ENCODE peak calls at places on chromosomes 3 and 15, in five cellular contexts. S, T, H, N and D are unnamed samples.

GRCh38 chr3:53729130-53729529 is 117.1 kb downstream of the CHDH start:
- DNase-seq in T (no peak), H (no peak), S (no peak), N (no peak), D (no peak)

GRCh38 chr15:39479916-39480315 is 101.0 kb upstream of the THBS1 start:
- DNase-seq in S (no peak), N (no peak), H (no peak), T (no peak), D (no peak)

GRCh38 chr3:180420016-180420415 is 181.9 kb upstream of the TTC14 start:
- DNase-seq in S (no peak), N (no peak), T (no peak), H (no peak), D (no peak)

GRCh38 chr15:77988386-77989301 is 88.9 kb downstream of the TBC1D2B start:
- DNase-seq in T (no peak), N (no peak), S (no peak), H (no peak), D (no peak)

GRCh38 chr15:69160976-69161877 is 792 bp downstream of the GLCE start:
- DNase-seq in T (peak; percentile 25), H (peak; percentile 37), N (no peak), S (peak; percentile 21), D (peak; percentile 7)

GRCh38 chr15:58462547-58462946 is 30.8 kb downstream of the LIPC start:
- DNase-seq in N (no peak), S (no peak), T (no peak), H (no peak), D (no peak)

GRCh38 chr15:66938114-66938830 is 127.1 kb upstream of the SMAD3 start:
- DNase-seq in S (no peak), H (no peak), T (no peak), N (no peak), D (no peak)

GRCh38 chr3:136787226-136787793 is 31.6 kb upstream of the SLC35G2 start:
- DNase-seq in H (no peak), N (peak; percentile 7), T (no peak), S (no peak), D (peak; percentile 4)

GRCh38 chr15:90654233-90655124 is 62.7 kb upstream of the BLM start:
- DNase-seq in T (no peak), H (no peak), N (no peak), S (no peak), D (no peak)

GRCh38 chr15:72948662-72949061 is 103.6 kb upstream of the NEO1 start:
- DNase-seq in N (no peak), S (no peak), H (no peak), T (no peak), D (no peak)

GRCh38 chr3:62584636-62585035 is 211.3 kb upstream of the FEZF2 start:
- DNase-seq in H (no peak), S (no peak), N (no peak), T (no peak), D (no peak)

GRCh38 chr3:30655187-30655812 is 48.9 kb downstream of the TGFBR2 start:
- DNase-seq in T (peak; percentile 85), H (no peak), N (no peak), S (no peak), D (peak; percentile 80)

GRCh38 chr3:141201122-141201521 is 30.5 kb upstream of the PXYLP1 start:
- DNase-seq in H (no peak), T (no peak), S (no peak), N (no peak), D (no peak)

GRCh38 chr3:124699686-124700396 is 30.4 kb upstream of the UMPS start:
- DNase-seq in S (no peak), H (no peak), N (no peak), T (no peak), D (no peak)

GRCh38 chr15:85168642-85169173 is 187.1 kb downstream of the PDE8A start:
- DNase-seq in S (no peak), H (peak; percentile 55), N (peak; percentile 10), T (peak; percentile 33), D (peak; percentile 20)

GRCh38 chr3:194375473-194375872 is 5.9 kb upstream of the LRRC15 start:
- DNase-seq in S (no peak), N (no peak), H (no peak), T (no peak), D (no peak)

GRCh38 chr15:73284073-73284472 is 84.7 kb downstream of the HCN4 start:
- DNase-seq in S (no peak), H (no peak), T (no peak), N (no peak), D (no peak)

GRCh38 chr3:9400626-9401025 is 3.2 kb downstream of the SETD5 start:
- DNase-seq in S (no peak), H (no peak), T (no peak), N (no peak), D (no peak)

GRCh38 chr3:46667657-46668056 is 25.8 kb downstream of the ALS2CL start:
- DNase-seq in S (no peak), H (no peak), T (no peak), N (no peak), D (no peak)

GRCh38 chr3:78868570-78868969 is 899.2 kb downstream of the ROBO1 start:
- DNase-seq in T (no peak), H (no peak), N (no peak), S (no peak), D (no peak)

GRCh38 chr3:9028134-9028533 is 64.9 kb upstream of the RAD18 start:
- DNase-seq in S (peak; percentile 27), N (no peak), H (no peak), T (no peak), D (no peak)

GRCh38 chr15:71103102-71103676 is 12.1 kb upstream of the THSD4 start:
- DNase-seq in N (no peak), S (no peak), T (no peak), H (peak; percentile 56), D (no peak)

GRCh38 chr3:58585994-58586393 is 8.8 kb upstream of the FAM107A start:
- DNase-seq in S (no peak), N (no peak), H (no peak), T (no peak), D (no peak)

GRCh38 chr3:23739536-23739935 is 66.2 kb upstream of the UBE2E1 start:
- DNase-seq in N (no peak), H (no peak), S (peak; percentile 65), T (no peak), D (no peak)

GRCh38 chr3:168888781-168889180 is 774.7 kb downstream of the MECOM start:
- DNase-seq in N (no peak), S (no peak), H (no peak), T (no peak), D (no peak)

GRCh38 chr3:114178770-114179368 is at the start of gene DRD3:
- DNase-seq in T (peak; percentile 16), N (peak; percentile 5), H (peak; percentile 57), S (peak; percentile 26), D (no peak)

GRCh38 chr3:4174760-4175159 is 128.4 kb upstream of the SETMAR start:
- DNase-seq in N (no peak), H (no peak), T (no peak), S (no peak), D (no peak)

GRCh38 chr3:13590841-13591515 is 42.1 kb downstream of the FBLN2 start:
- DNase-seq in H (no peak), S (no peak), T (no peak), N (no peak), D (no peak)

GRCh38 chr3:159645874-159646273 is 342.8 kb upstream of the IL12A start:
- DNase-seq in S (peak; percentile 51), H (no peak), N (no peak), T (no peak), D (no peak)

GRCh38 chr3:169945313-169945712 is 21.3 kb upstream of the SEC62 start:
- DNase-seq in H (peak; percentile 28), T (peak; percentile 16), S (no peak), N (peak; percentile 2), D (no peak)

GRCh38 chr15:75153084-75153483 is 48.6 kb upstream of the C15orf39 start:
- DNase-seq in S (no peak), N (no peak), H (peak; percentile 68), T (no peak), D (no peak)

GRCh38 chr15:70559223-70559823 is 204.0 kb downstream of the UACA start:
- DNase-seq in H (no peak), T (peak; percentile 78), S (peak; percentile 38), N (peak; percentile 45), D (peak; percentile 74)

GRCh38 chr3:38133209-38133556 is 3.7 kb downstream of the ACAA1 start:
- DNase-seq in T (no peak), N (no peak), S (no peak), H (no peak), D (no peak)